ENCODE peak calls at places on chromosomes 3 and 15, in six cellular contexts. One of them, this sample, is unnamed.

GRCh38 chr3:37309945-37310665 is 135.7 kb upstream of the LRRFIP2 start:
- DNase-seq in kidney epithelial cell: no peak
- DNase-seq in breast epithelium: no peak
- DNase-seq in left colon: no peak
- DNase-seq in T1000: no peak
- DNase-seq in activated CD4-positive, alpha-beta T cell treated with anti-CD3 and anti-CD28 coated beads, Interleukin-2, amount 10 ng/mL, durations not matched to agents 7 days and 5 days: no peak
- DNase-seq in this sample: no peak

GRCh38 chr15:101052031-101052620 is 133.0 kb downstream of the LRRK1 start:
- DNase-seq in kidney epithelial cell: no peak
- DNase-seq in breast epithelium: no peak
- DNase-seq in left colon: no peak
- DNase-seq in T1000: no peak
- DNase-seq in activated CD4-positive, alpha-beta T cell treated with anti-CD3 and anti-CD28 coated beads, Interleukin-2, amount 10 ng/mL, durations not matched to agents 7 days and 5 days: peak; percentile 1
- DNase-seq in this sample: no peak

GRCh38 chr3:51390186-51390585 is 899 bp upstream of the RBM15B start:
- DNase-seq in kidney epithelial cell: no peak
- DNase-seq in breast epithelium: no peak
- DNase-seq in left colon: no peak
- DNase-seq in T1000: no peak
- DNase-seq in activated CD4-positive, alpha-beta T cell treated with anti-CD3 and anti-CD28 coated beads, Interleukin-2, amount 10 ng/mL, durations not matched to agents 7 days and 5 days: no peak
- DNase-seq in this sample: no peak

GRCh38 chr15:76393614-76394013 is 57.0 kb downstream of the ISL2 start:
- DNase-seq in kidney epithelial cell: peak; percentile 4
- DNase-seq in breast epithelium: no peak
- DNase-seq in left colon: no peak
- DNase-seq in T1000: no peak
- DNase-seq in activated CD4-positive, alpha-beta T cell treated with anti-CD3 and anti-CD28 coated beads, Interleukin-2, amount 10 ng/mL, durations not matched to agents 7 days and 5 days: no peak
- DNase-seq in this sample: no peak

GRCh38 chr3:45593708-45594601 is 596 bp upstream of the LIMD1 start:
- DNase-seq in kidney epithelial cell: no peak
- DNase-seq in breast epithelium: peak; percentile 44
- DNase-seq in left colon: peak; percentile 71
- DNase-seq in T1000: peak; percentile 77
- DNase-seq in activated CD4-positive, alpha-beta T cell treated with anti-CD3 and anti-CD28 coated beads, Interleukin-2, amount 10 ng/mL, durations not matched to agents 7 days and 5 days: peak; percentile 69
- DNase-seq in this sample: peak; percentile 50

GRCh38 chr3:158808697-158809096 is 6.8 kb downstream of the MFSD1 start:
- DNase-seq in kidney epithelial cell: peak; percentile 93
- DNase-seq in breast epithelium: no peak
- DNase-seq in left colon: no peak
- DNase-seq in T1000: peak; percentile 14
- DNase-seq in activated CD4-positive, alpha-beta T cell treated with anti-CD3 and anti-CD28 coated beads, Interleukin-2, amount 10 ng/mL, durations not matched to agents 7 days and 5 days: no peak
- DNase-seq in this sample: no peak

GRCh38 chr3:71103430-71103881 is 480.1 kb downstream of the FOXP1 start:
- DNase-seq in kidney epithelial cell: no peak
- DNase-seq in breast epithelium: no peak
- DNase-seq in left colon: no peak
- DNase-seq in T1000: no peak
- DNase-seq in activated CD4-positive, alpha-beta T cell treated with anti-CD3 and anti-CD28 coated beads, Interleukin-2, amount 10 ng/mL, durations not matched to agents 7 days and 5 days: no peak
- DNase-seq in this sample: no peak

GRCh38 chr15:88623061-88623460 is 1.9 kb downstream of the AEN start:
- DNase-seq in kidney epithelial cell: peak; percentile 69
- DNase-seq in breast epithelium: no peak
- DNase-seq in left colon: no peak
- DNase-seq in T1000: peak; percentile 32
- DNase-seq in activated CD4-positive, alpha-beta T cell treated with anti-CD3 and anti-CD28 coated beads, Interleukin-2, amount 10 ng/mL, durations not matched to agents 7 days and 5 days: no peak
- DNase-seq in this sample: no peak

GRCh38 chr3:110343376-110343775 is 728.2 kb upstream of the NECTIN3 start:
- DNase-seq in kidney epithelial cell: peak; percentile 76
- DNase-seq in breast epithelium: no peak
- DNase-seq in left colon: no peak
- DNase-seq in T1000: no peak
- DNase-seq in activated CD4-positive, alpha-beta T cell treated with anti-CD3 and anti-CD28 coated beads, Interleukin-2, amount 10 ng/mL, durations not matched to agents 7 days and 5 days: no peak
- DNase-seq in this sample: no peak

GRCh38 chr15:60795471-60795870 is 316.5 kb upstream of the ICE2 start:
- DNase-seq in kidney epithelial cell: no peak
- DNase-seq in breast epithelium: no peak
- DNase-seq in left colon: no peak
- DNase-seq in T1000: no peak
- DNase-seq in activated CD4-positive, alpha-beta T cell treated with anti-CD3 and anti-CD28 coated beads, Interleukin-2, amount 10 ng/mL, durations not matched to agents 7 days and 5 days: no peak
- DNase-seq in this sample: no peak

GRCh38 chr3:129001101-129001816 is at the start of gene EFCC1:
- DNase-seq in kidney epithelial cell: no peak
- DNase-seq in breast epithelium: no peak
- DNase-seq in left colon: peak; percentile 55
- DNase-seq in T1000: no peak
- DNase-seq in activated CD4-positive, alpha-beta T cell treated with anti-CD3 and anti-CD28 coated beads, Interleukin-2, amount 10 ng/mL, durations not matched to agents 7 days and 5 days: no peak
- DNase-seq in this sample: no peak

GRCh38 chr3:72408983-72409779 is 439.1 kb downstream of the SHQ1 start:
- DNase-seq in kidney epithelial cell: no peak
- DNase-seq in breast epithelium: no peak
- DNase-seq in left colon: no peak
- DNase-seq in T1000: no peak
- DNase-seq in activated CD4-positive, alpha-beta T cell treated with anti-CD3 and anti-CD28 coated beads, Interleukin-2, amount 10 ng/mL, durations not matched to agents 7 days and 5 days: no peak
- DNase-seq in this sample: no peak

GRCh38 chr3:128319107-128319506 is 147.6 kb downstream of the DNAJB8 start:
- DNase-seq in kidney epithelial cell: no peak
- DNase-seq in breast epithelium: no peak
- DNase-seq in left colon: no peak
- DNase-seq in T1000: no peak
- DNase-seq in activated CD4-positive, alpha-beta T cell treated with anti-CD3 and anti-CD28 coated beads, Interleukin-2, amount 10 ng/mL, durations not matched to agents 7 days and 5 days: no peak
- DNase-seq in this sample: no peak

GRCh38 chr3:50249459-50249858 is 13.5 kb downstream of the GNAI2 start:
- DNase-seq in kidney epithelial cell: no peak
- DNase-seq in breast epithelium: no peak
- DNase-seq in left colon: no peak
- DNase-seq in T1000: no peak
- DNase-seq in activated CD4-positive, alpha-beta T cell treated with anti-CD3 and anti-CD28 coated beads, Interleukin-2, amount 10 ng/mL, durations not matched to agents 7 days and 5 days: no peak
- DNase-seq in this sample: no peak

GRCh38 chr3:86282106-86282787 is 708.7 kb downstream of the VGLL3 start:
- DNase-seq in kidney epithelial cell: no peak
- DNase-seq in breast epithelium: no peak
- DNase-seq in left colon: no peak
- DNase-seq in T1000: no peak
- DNase-seq in activated CD4-positive, alpha-beta T cell treated with anti-CD3 and anti-CD28 coated beads, Interleukin-2, amount 10 ng/mL, durations not matched to agents 7 days and 5 days: no peak
- DNase-seq in this sample: no peak